ENCODE peak calls at places on chromosomes 4 and X, in seven cellular contexts. W is PC-3, N is AG09319, Z is lower leg skin, Y is NB4, F is right cardiac atrium, C is memory B cell. O is an unnamed sample.

GRCh38 chrX:108735680-108736508 is 469 bp downstream of the IRS4 start:
- DNase-seq in C (no peak), W (no peak), N (no peak), Y (no peak), F (no peak), Z (no peak), O (no peak)

GRCh38 chr4:38782452-38783108 is at the start of gene TLR10:
- DNase-seq in Z (peak; percentile 56), W (peak; percentile 41), C (peak; percentile 78), N (peak; percentile 4), F (peak; percentile 41), Y (peak; percentile 76), O (peak; percentile 42)

GRCh38 chrX:13432376-13432775 is 112.5 kb upstream of the ATXN3L start:
- DNase-seq in C (no peak), F (no peak), Y (no peak), Z (peak; percentile 69), N (peak; percentile 91), W (peak; percentile 45), O (no peak)

GRCh38 chr4:182504440-182504839 is 261.2 kb downstream of the TENM3 start:
- DNase-seq in W (no peak), Z (no peak), F (no peak), C (no peak), N (no peak), Y (no peak), O (no peak)

GRCh38 chrX:111645607-111646006 is 35.4 kb upstream of the ALG13 start:
- DNase-seq in N (no peak), Y (no peak), W (no peak), Z (no peak), C (no peak), F (no peak), O (no peak)

GRCh38 chrX:13808865-13809264 is 8.0 kb downstream of the GPM6B start:
- DNase-seq in W (no peak), N (no peak), Y (no peak), C (no peak), Z (no peak), F (no peak), O (no peak)

GRCh38 chrX:115023139-115023538 is 5.7 kb upstream of the IL13RA2 start:
- DNase-seq in F (no peak), Y (no peak), C (no peak), W (peak; percentile 93), N (peak; percentile 24), Z (no peak), O (no peak)

GRCh38 chr4:121943941-121944340 is 7.9 kb downstream of the TRPC3 start:
- DNase-seq in F (no peak), C (no peak), Y (peak; percentile 13), W (no peak), Z (no peak), N (no peak), O (no peak)

GRCh38 chr4:73609688-73610087 is 10.5 kb downstream of the RASSF6 start:
- DNase-seq in F (no peak), Z (no peak), Y (no peak), W (peak; percentile 28), C (no peak), N (peak; percentile 4), O (no peak)

GRCh38 chr4:156945532-156945931 is 26.1 kb downstream of the PDGFC start:
- DNase-seq in W (peak; percentile 52), F (no peak), C (no peak), Y (no peak), N (no peak), Z (no peak), O (no peak)

GRCh38 chrX:41045960-41046567 is 39.2 kb upstream of the USP9X start:
- DNase-seq in Z (peak; percentile 13), F (peak; percentile 53), C (no peak), Y (no peak), N (peak; percentile 22), W (no peak), O (no peak)

GRCh38 chrX:65598559-65599147 is 64.1 kb upstream of the LAS1L start:
- DNase-seq in F (no peak), Z (no peak), C (no peak), N (no peak), Y (peak; percentile 14), W (no peak), O (no peak)

O was measured in NCI-H2171 treated with DMSO at 0.1 percent for 48 hours.